ENCODE peak calls at places on chromosomes 12 and 14, in four cellular contexts. S is RWPE2, Y is AG04450, I is fibroblast of mammary gland. V is an unnamed sample.

GRCh38 chr12:28611115-28611435 is 420.8 kb downstream of the CCDC91 start:
- DNase-seq in S (no peak), Y (peak), I (peak), V (peak)

GRCh38 chr14:90795744-90796143 is 20.5 kb downstream of the TTC7B start:
- DNase-seq in S (no peak), Y (peak), I (peak), V (peak)

GRCh38 chr14:88478931-88479330 is 75.9 kb downstream of the PTPN21 start:
- DNase-seq in S (no peak), Y (no peak), I (no peak), V (no peak)

GRCh38 chr14:81565441-81566290 is 32.0 kb upstream of the SEL1L start:
- DNase-seq in S (no peak), Y (no peak), I (peak), V (no peak)

GRCh38 chr14:92570863-92571262 is 57.3 kb downstream of the RIN3 start:
- DNase-seq in S (no peak), Y (no peak), I (no peak), V (no peak)

GRCh38 chr12:105705765-105706164 is 375.3 kb downstream of the C12orf75 start:
- DNase-seq in S (no peak), Y (peak), I (peak), V (peak)

GRCh38 chr12:13383379-13383778 is 186.9 kb downstream of the EMP1 start:
- DNase-seq in S (no peak), Y (no peak), I (no peak), V (no peak)

GRCh38 chr14:32400480-32400879 is 71.4 kb downstream of the AKAP6 start:
- DNase-seq in S (no peak), Y (no peak), I (peak), V (no peak)

GRCh38 chr12:23221066-23221465 is 596.1 kb downstream of the ETNK1 start:
- DNase-seq in S (no peak), Y (no peak), I (peak), V (no peak)

GRCh38 chr14:22641851-22642250 is 2.3 kb downstream of the OR6J1 start:
- DNase-seq in S (no peak), Y (no peak), I (no peak), V (no peak)

GRCh38 chr12:12890815-12891645 is at the start of gene GPRC5A:
- DNase-seq in S (peak), Y (peak), I (peak), V (peak)

GRCh38 chr14:76551906-76552305 is 176.0 kb downstream of the ESRRB start:
- DNase-seq in S (no peak), Y (no peak), I (no peak), V (no peak)

GRCh38 chr12:45259732-45260480 is 44.0 kb downstream of the ANO6 start:
- DNase-seq in S (no peak), Y (no peak), I (peak), V (no peak)

GRCh38 chr14:57889245-57889644 is 23.4 kb upstream of the SLC35F4 start:
- DNase-seq in S (no peak), Y (no peak), I (peak), V (peak)

GRCh38 chr12:77202457-77203060 is 137.2 kb upstream of the E2F7 start:
- DNase-seq in S (no peak), Y (no peak), I (no peak), V (no peak)

GRCh38 chr14:70808402-70809237 is 693 bp downstream of the MAP3K9 start:
- DNase-seq in S (peak), Y (no peak), I (no peak), V (no peak)

GRCh38 chr14:71539660-71540285 is 392.5 kb upstream of the RGS6 start:
- DNase-seq in S (no peak), Y (no peak), I (no peak), V (no peak)

GRCh38 chr14:28461379-28461778 is 305.2 kb upstream of the FOXG1 start:
- DNase-seq in S (no peak), Y (no peak), I (peak), V (no peak)

GRCh38 chr14:74960702-74961101 is 5.3 kb upstream of the PGF start:
- DNase-seq in S (no peak), Y (no peak), I (no peak), V (no peak)

GRCh38 chr14:103698380-103699260 is 16.6 kb downstream of the XRCC3 start:
- DNase-seq in S (peak), Y (no peak), I (no peak), V (no peak)

GRCh38 chr12:75291014-75291413 is 39.1 kb downstream of the CAPS2 start:
- DNase-seq in S (no peak), Y (no peak), I (no peak), V (no peak)

GRCh38 chr12:75294797-75295196 is 35.3 kb downstream of the CAPS2 start:
- DNase-seq in S (no peak), Y (no peak), I (no peak), V (no peak)

GRCh38 chr12:75294338-75294737 is 35.8 kb downstream of the CAPS2 start:
- DNase-seq in S (no peak), Y (no peak), I (no peak), V (no peak)

DNA sequence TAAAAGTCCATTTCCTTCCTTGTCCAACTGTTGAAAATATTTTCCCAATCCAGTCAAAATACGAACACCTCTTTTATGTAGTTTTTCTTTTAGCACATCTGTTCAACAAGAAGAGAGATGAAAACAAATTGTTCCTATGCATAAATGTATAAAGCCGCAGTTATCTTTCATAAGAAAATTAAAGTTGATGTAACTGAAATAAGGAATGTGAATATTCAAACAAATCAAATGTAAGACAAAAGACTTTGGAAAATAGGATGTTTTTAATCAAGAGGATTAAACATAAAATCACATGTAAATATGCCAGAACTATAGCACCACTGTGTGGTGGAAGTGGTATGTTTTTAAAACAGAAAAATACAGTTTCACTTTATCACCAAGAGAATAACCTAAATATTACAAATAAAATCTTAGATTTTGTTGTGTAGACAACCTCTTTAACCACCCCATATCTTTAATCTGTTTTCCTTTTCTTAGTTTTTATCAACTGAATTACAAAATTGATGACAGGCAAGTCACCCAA is 40.4 kb downstream of the CAPS2 start:
- DNase-seq in S (no peak), Y (no peak), I (peak), V (peak)
- TF ChIP-seq CTCF in S (peak), Y (peak), I (peak), V (peak)

GRCh38 chr14:94775082-94775874 is 5.4 kb upstream of the GSC start:
- DNase-seq in S (no peak), Y (no peak), I (no peak), V (no peak)
- H3K4me3 ChIP-seq in S (no peak), Y (no peak), I (no peak), V (no peak)

DNA sequence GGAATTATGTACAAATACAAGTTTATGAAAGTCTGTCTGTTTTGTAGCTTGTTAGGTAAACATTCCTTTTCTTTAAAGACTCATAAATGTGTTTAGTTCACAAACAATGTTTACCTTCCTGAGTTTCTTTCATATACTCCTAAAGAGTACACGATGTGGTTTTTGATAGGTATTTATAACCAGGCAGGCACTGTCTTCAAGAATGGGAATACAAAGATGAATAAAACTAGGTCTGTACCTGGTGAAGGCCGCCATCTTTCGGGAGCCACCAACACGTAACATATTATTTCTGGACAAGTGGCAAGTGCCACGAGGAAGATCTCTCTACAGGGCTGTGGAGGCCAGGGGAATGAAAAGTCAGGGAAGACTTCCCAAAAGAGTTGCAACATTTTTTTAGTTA is 144.6 kb upstream of the RASSF8 start:
- DNase-seq in S (no peak), Y (no peak), I (no peak), V (no peak)
- TF ChIP-seq CTCF in S (no peak), Y (no peak), I (no peak), V (no peak)

GRCh38 chr14:37899365-37899764 is 303.9 kb downstream of the TTC6 start:
- DNase-seq in S (no peak), Y (no peak), I (no peak), V (no peak)

GRCh38 chr14:37900582-37900981 is 305.2 kb downstream of the TTC6 start:
- DNase-seq in S (no peak), Y (no peak), I (peak), V (no peak)

GRCh38 chr14:37903561-37904191 is 304.0 kb upstream of the SSTR1 start:
- DNase-seq in S (no peak), Y (peak), I (peak), V (peak)

DNA sequence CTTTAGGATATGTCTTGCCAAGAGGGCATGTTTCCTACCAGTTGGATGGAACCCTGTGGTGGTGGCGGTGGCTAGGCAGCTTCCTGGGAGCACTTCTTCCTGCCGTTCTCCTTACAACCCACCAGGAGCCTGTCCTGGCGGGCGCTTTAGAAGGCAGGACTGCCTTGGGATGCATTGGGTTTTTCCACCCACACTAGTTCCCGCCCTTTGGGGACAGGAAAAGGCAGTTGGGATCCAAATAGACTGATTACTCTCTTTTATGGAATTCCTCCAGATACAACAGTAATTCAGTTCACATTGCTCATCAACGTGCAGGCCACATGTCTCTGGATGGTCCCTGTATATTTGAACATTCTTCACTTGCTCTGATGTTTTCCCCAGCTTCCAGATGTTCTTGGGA is 305.7 kb upstream of the SSTR1 start:
- DNase-seq in S (no peak), Y (no peak), I (peak), V (no peak)
- H3K4me3 ChIP-seq in S (no peak), Y (no peak), I (peak), V (no peak)

GRCh38 chr14:101512396-101512695 is 48.9 kb upstream of the DIO3 start:
- DNase-seq in S (no peak), Y (no peak), I (no peak), V (no peak)
- TF ChIP-seq CTCF in S (no peak), Y (no peak), I (no peak), V (no peak)

DNA sequence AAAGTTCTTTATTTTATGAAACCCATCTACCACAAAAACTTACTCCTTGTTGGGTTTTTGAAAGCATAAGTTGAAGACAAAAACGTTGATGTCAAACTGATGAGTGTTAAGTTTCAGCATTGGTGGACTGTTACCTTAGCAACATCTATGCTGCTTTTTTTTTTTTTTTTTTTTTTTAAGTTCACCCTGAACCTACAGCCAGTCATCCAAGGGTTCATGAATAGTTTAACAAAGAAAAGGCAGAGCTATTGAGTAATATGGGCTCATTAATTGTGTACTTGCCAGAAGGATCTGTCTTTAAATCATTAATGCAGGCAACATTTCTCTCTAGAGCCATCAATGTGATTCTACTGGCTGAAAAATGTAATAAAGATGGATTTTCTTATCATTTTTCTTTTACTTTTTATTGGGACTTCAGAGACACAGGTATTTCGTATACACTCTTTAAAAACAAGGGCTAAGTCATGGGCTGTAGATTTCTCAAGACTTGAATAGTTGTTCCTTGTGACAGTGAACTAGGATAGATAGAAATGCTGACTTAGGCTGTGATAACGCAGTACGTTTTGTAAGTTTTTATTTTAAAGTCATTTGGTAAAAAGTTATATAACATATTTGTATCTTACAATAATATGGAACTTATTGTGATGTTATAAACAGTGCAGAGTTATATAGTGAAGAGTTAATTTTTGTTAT is at the start of gene PTPRQ:
- DNase-seq in S (no peak), Y (no peak), I (peak), V (no peak)
- H3K4me3 ChIP-seq in S (no peak), Y (no peak), I (no peak), V (no peak)

GRCh38 chr14:50007123-50007903 is 109.1 kb downstream of the VCPKMT start:
- DNase-seq in S (peak), Y (no peak), I (no peak), V (no peak)
- TF ChIP-seq CTCF in S (no peak), Y (no peak), I (no peak), V (no peak)

DNA sequence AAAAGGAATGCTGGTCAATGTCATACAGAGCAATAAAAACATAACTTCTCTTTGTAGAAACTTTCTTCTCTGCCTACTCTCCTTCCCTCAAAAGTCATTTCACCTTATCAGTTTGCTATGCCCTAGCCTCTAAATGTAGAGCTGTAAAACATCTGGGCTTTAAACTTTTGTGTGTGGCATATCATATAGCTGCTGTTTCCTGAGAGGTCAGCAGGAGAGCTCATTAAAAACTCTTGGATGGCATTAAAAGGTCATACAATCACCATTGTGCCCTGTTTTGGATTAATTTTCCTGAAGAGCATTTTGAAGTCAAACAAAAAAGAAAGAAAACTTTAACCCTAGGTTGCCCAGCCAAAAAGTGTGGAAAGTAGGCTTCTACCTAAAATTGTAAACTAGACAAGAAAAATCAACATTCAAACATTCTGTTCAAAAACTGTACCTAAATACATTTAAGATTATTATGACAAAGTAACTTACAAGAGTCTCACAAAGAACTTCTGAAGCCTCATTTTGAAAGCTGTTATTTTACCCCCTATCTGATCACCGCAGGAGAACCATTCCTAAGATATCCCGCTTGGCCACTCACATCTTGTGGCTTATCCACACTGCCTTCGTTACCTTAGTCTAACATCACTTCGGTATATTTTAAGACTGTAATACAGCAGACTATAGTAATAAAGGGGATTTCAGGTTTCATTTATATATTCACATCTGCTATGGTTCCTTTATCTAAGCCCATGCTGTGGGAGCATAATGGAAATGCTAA is 38.1 kb downstream of the TXNDC16 start:
- DNase-seq in S (no peak), Y (no peak), I (no peak), V (no peak)
- H3K4me3 ChIP-seq in S (no peak), Y (no peak), I (no peak), V (no peak)

GRCh38 chr12:130029151-130029550 is 125.3 kb upstream of the TMEM132D start:
- DNase-seq in S (no peak), Y (no peak), I (no peak), V (no peak)

GRCh38 chr12:130031041-130031440 is 127.2 kb upstream of the TMEM132D start:
- DNase-seq in S (no peak), Y (no peak), I (no peak), V (no peak)

GRCh38 chr12:130031571-130032189 is 127.9 kb upstream of the TMEM132D start:
- DNase-seq in S (no peak), Y (no peak), I (peak), V (no peak)

GRCh38 chr12:130027798-130028197 is 124.0 kb upstream of the TMEM132D start:
- DNase-seq in S (no peak), Y (no peak), I (no peak), V (no peak)

DNA sequence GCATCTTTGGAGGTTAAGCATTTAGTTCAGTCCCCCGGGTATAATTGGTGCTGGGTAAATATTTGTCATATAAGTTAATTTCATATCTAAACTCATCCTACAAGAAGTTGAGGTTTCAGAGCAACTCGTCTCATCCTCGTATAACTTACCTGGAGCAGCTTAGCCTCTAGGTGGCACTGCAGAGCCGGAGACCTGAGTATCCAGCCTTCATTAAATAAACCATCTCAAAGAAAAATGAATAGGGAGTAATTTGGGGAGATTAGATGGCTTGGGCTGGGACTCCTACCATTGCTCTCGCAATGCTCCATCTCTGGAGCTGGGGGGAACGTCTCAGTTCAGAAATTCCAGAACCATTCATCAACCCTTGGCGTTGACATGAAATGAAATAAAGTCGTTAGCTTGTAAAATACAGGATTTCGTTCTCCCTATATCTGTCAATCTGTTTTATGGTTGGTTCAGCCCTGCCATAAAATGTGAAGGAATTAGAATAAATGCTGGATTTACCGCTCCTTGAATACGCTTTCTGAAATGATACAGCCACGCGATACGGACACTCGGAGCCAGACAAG is 122.9 kb upstream of the TMEM132D start:
- DNase-seq in S (no peak), Y (no peak), I (peak), V (no peak)
- TF ChIP-seq CTCF in S (peak), Y (no peak), I (peak), V (peak)

DNA sequence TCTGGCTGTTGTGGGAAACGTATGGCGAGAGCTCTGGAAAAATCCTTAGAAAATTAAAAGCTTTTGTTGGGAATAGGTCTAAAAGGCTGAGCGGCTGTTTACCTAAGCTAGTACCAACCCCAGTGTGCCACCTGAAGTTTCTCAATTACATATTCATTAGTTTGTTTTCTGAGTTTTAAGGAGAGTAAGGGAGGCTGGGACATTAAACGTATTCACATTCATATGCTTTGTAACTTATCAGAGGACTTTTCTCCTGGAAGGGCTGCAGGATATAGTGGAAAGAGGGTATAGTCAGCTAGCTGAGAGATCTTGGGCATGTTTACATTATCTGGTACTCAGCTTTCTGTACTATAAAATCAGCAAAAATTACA is 1.5 kb upstream of the PAWR start:
- DNase-seq in S (no peak), Y (no peak), I (no peak), V (no peak)
- H3K4me3 ChIP-seq in S (peak), Y (peak), I (no peak), V (peak)